ENCODE peak calls at places on chromosomes 2 and 18, in six cellular contexts. B is cardiac muscle cell, Q is neuronal stem cell, G is Panc1, A is Peyer's patch, H is GM23338. S is an unnamed sample. For H3K4me1, the result is how much of the 10 kb centered on the place peaks cover.

GRCh38 chr2:221025397-221025796 is 546.7 kb downstream of the EPHA4 start:
- DNase-seq in B (no peak), Q (no peak), G (no peak), A (no peak), H (no peak), S (no peak)

GRCh38 chr2:226273440-226273839 is 526.2 kb downstream of the IRS1 start:
- DNase-seq in B (no peak), Q (no peak), G (no peak), A (no peak), H (no peak), S (no peak)

GRCh38 chr2:11710632-11711381 is 35.6 kb upstream of the LPIN1 start:
- DNase-seq in B (no peak), Q (no peak), G (no peak), A (no peak), H (no peak), S (no peak)

GRCh38 chr2:233267516-233268245 is 16.2 kb downstream of the ATG16L1 start:
- DNase-seq in B (no peak), Q (no peak), G (no peak), A (no peak), H (no peak), S (peak)

GRCh38 chr2:204265701-204266310 is 279.5 kb upstream of the PARD3B start:
- DNase-seq in B (no peak), Q (no peak), G (no peak), A (no peak), H (no peak), S (no peak)

GRCh38 chr2:160694631-160695030 is 201.0 kb upstream of the RBMS1 start:
- DNase-seq in B (no peak), Q (no peak), G (no peak), A (no peak), H (no peak), S (no peak)

GRCh38 chr2:158904620-158905177 is 63.7 kb upstream of the TANC1 start:
- DNase-seq in B (no peak), Q (no peak), G (no peak), A (no peak), H (no peak), S (no peak)

GRCh38 chr18:28690836-28691835 is 514.2 kb upstream of the CDH2 start:
- DNase-seq in B (no peak), Q (no peak), G (no peak), A (no peak), H (no peak), S (no peak)

DNA sequence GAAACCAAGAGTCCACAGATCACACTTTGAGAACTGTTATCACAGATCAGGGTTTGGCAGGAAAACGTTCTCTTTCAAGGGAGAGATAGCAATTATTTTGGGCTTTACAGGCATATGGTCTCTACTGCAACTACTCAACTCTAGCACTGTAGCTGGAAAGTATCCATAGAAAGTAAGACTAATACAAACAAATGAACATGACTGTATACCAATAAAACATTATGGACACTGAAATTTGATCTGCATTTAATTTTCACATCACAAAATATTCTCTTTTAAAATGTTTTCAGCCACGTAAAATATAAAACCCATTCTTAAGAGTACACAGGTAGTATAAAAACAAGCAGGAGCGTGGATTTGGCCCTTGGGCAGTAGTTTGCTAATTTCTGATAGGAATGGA is 100.5 kb downstream of the TRIP12 start:
- DNase-seq in B (no peak), Q (no peak), G (no peak), A (no peak), H (no peak), S (no peak)
- H3K4me1 ChIP-seq in B (under half), Q (under half), G (under half), A (under half), H (under half), S (under half)

GRCh38 chr18:9546468-9546867 is 67.9 kb downstream of the PPP4R1 start:
- DNase-seq in B (no peak), Q (no peak), G (no peak), A (no peak), H (no peak), S (no peak)
- H3K27ac ChIP-seq in B (no peak), Q (no peak), G (no peak), A (no peak), H (no peak), S (no peak)

GRCh38 chr2:68734688-68735525 is at the start of gene ARHGAP25:
- DNase-seq in B (no peak), Q (no peak), G (no peak), A (no peak), H (no peak), S (peak)
- H3K4me3 ChIP-seq in B (no peak), Q (no peak), G (no peak), A (peak), H (no peak), S (peak)

DNA sequence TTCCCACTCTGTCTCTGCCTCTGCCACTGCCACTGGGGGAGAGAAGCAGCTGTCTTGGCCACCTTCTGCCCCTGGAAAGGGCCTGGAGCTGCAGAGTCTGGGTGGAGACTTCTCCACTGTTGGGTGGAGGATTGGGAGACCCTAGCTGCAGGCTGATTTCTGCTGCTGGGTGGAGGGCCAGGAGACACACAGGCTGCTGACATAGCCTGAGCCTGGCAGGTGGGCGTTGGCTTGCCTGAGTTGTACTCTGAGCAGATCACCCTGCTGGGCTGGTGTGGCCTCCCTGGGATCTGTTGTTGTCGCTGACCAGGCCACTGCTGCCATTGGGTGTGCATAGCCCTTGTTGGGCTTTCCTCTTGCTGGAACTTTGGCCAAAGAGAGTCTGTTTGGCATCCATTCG is 64.3 kb downstream of the ARHGEF4 start:
- DNase-seq in B (no peak), Q (no peak), G (no peak), A (no peak), H (no peak), S (no peak)
- H3K4me1 ChIP-seq in B (under half), Q (under half), G (under half), A (under half), H (under half), S (under half)

S was measured in small intestine.